ENCODE peak calls at places on chromosomes 3 and 15, in six cellular contexts. One of them, this sample, is unnamed.

GRCh38 chr3:179482857-179483256 is 31.6 kb upstream of the GNB4 start:
- DNase-seq in activated naive CD4-positive, alpha-beta T cell treated with anti-CD3 and anti-CD28 coated beads, Interleukin-2, amount 10 ng/mL, durations not matched to agents 7 days and 5 days: no peak
- DNase-seq in fibroblast of pulmonary artery: peak
- DNase-seq in GM04504: no peak
- DNase-seq in sciatic nerve: no peak
- DNase-seq in psoas muscle: no peak
- DNase-seq in this sample: no peak

GRCh38 chr15:60095711-60096110 is 91.6 kb downstream of the FOXB1 start:
- DNase-seq in activated naive CD4-positive, alpha-beta T cell treated with anti-CD3 and anti-CD28 coated beads, Interleukin-2, amount 10 ng/mL, durations not matched to agents 7 days and 5 days: no peak
- DNase-seq in fibroblast of pulmonary artery: peak
- DNase-seq in GM04504: no peak
- DNase-seq in sciatic nerve: no peak
- DNase-seq in psoas muscle: no peak
- DNase-seq in this sample: no peak

GRCh38 chr3:71356272-71356671 is 227.3 kb downstream of the FOXP1 start:
- DNase-seq in activated naive CD4-positive, alpha-beta T cell treated with anti-CD3 and anti-CD28 coated beads, Interleukin-2, amount 10 ng/mL, durations not matched to agents 7 days and 5 days: no peak
- DNase-seq in fibroblast of pulmonary artery: no peak
- DNase-seq in GM04504: no peak
- DNase-seq in sciatic nerve: no peak
- DNase-seq in psoas muscle: no peak
- DNase-seq in this sample: no peak

GRCh38 chr15:57751177-57751800 is 44.8 kb downstream of the POLR2M start:
- DNase-seq in activated naive CD4-positive, alpha-beta T cell treated with anti-CD3 and anti-CD28 coated beads, Interleukin-2, amount 10 ng/mL, durations not matched to agents 7 days and 5 days: no peak
- DNase-seq in fibroblast of pulmonary artery: peak
- DNase-seq in GM04504: peak
- DNase-seq in sciatic nerve: no peak
- DNase-seq in psoas muscle: no peak
- DNase-seq in this sample: no peak

GRCh38 chr3:63050548-63050947 is 175.3 kb upstream of the CADPS start:
- DNase-seq in activated naive CD4-positive, alpha-beta T cell treated with anti-CD3 and anti-CD28 coated beads, Interleukin-2, amount 10 ng/mL, durations not matched to agents 7 days and 5 days: no peak
- DNase-seq in fibroblast of pulmonary artery: no peak
- DNase-seq in GM04504: no peak
- DNase-seq in sciatic nerve: no peak
- DNase-seq in psoas muscle: no peak
- DNase-seq in this sample: no peak

GRCh38 chr3:58952128-58952917 is 97.5 kb downstream of the CFAP20DC start:
- DNase-seq in activated naive CD4-positive, alpha-beta T cell treated with anti-CD3 and anti-CD28 coated beads, Interleukin-2, amount 10 ng/mL, durations not matched to agents 7 days and 5 days: no peak
- DNase-seq in fibroblast of pulmonary artery: no peak
- DNase-seq in GM04504: no peak
- DNase-seq in sciatic nerve: no peak
- DNase-seq in psoas muscle: no peak
- DNase-seq in this sample: no peak

GRCh38 chr15:48433226-48433886 is 102.1 kb downstream of the DUT start:
- DNase-seq in activated naive CD4-positive, alpha-beta T cell treated with anti-CD3 and anti-CD28 coated beads, Interleukin-2, amount 10 ng/mL, durations not matched to agents 7 days and 5 days: no peak
- DNase-seq in fibroblast of pulmonary artery: no peak
- DNase-seq in GM04504: no peak
- DNase-seq in sciatic nerve: no peak
- DNase-seq in psoas muscle: no peak
- DNase-seq in this sample: no peak

GRCh38 chr15:81334768-81335447 is 11.0 kb upstream of the STARD5 start:
- DNase-seq in activated naive CD4-positive, alpha-beta T cell treated with anti-CD3 and anti-CD28 coated beads, Interleukin-2, amount 10 ng/mL, durations not matched to agents 7 days and 5 days: no peak
- DNase-seq in fibroblast of pulmonary artery: peak
- DNase-seq in GM04504: no peak
- DNase-seq in sciatic nerve: no peak
- DNase-seq in psoas muscle: no peak
- DNase-seq in this sample: no peak

GRCh38 chr15:89772933-89773583 is 3.1 kb upstream of the MESP2 start:
- DNase-seq in activated naive CD4-positive, alpha-beta T cell treated with anti-CD3 and anti-CD28 coated beads, Interleukin-2, amount 10 ng/mL, durations not matched to agents 7 days and 5 days: no peak
- DNase-seq in fibroblast of pulmonary artery: peak
- DNase-seq in GM04504: no peak
- DNase-seq in sciatic nerve: no peak
- DNase-seq in psoas muscle: no peak
- DNase-seq in this sample: no peak

GRCh38 chr3:13244695-13245449 is 171.6 kb upstream of the IQSEC1 start:
- DNase-seq in activated naive CD4-positive, alpha-beta T cell treated with anti-CD3 and anti-CD28 coated beads, Interleukin-2, amount 10 ng/mL, durations not matched to agents 7 days and 5 days: no peak
- DNase-seq in fibroblast of pulmonary artery: no peak
- DNase-seq in GM04504: no peak
- DNase-seq in sciatic nerve: no peak
- DNase-seq in psoas muscle: no peak
- DNase-seq in this sample: no peak

GRCh38 chr15:39230205-39230916 is 350.5 kb upstream of the THBS1 start:
- DNase-seq in activated naive CD4-positive, alpha-beta T cell treated with anti-CD3 and anti-CD28 coated beads, Interleukin-2, amount 10 ng/mL, durations not matched to agents 7 days and 5 days: no peak
- DNase-seq in fibroblast of pulmonary artery: peak
- DNase-seq in GM04504: no peak
- DNase-seq in sciatic nerve: no peak
- DNase-seq in psoas muscle: no peak
- DNase-seq in this sample: no peak

GRCh38 chr15:57330619-57331018 is 45.7 kb upstream of the CGNL1 start:
- DNase-seq in activated naive CD4-positive, alpha-beta T cell treated with anti-CD3 and anti-CD28 coated beads, Interleukin-2, amount 10 ng/mL, durations not matched to agents 7 days and 5 days: no peak
- DNase-seq in fibroblast of pulmonary artery: no peak
- DNase-seq in GM04504: no peak
- DNase-seq in sciatic nerve: no peak
- DNase-seq in psoas muscle: no peak
- DNase-seq in this sample: no peak

GRCh38 chr3:53170325-53171108 is 9.5 kb downstream of the PRKCD start:
- DNase-seq in activated naive CD4-positive, alpha-beta T cell treated with anti-CD3 and anti-CD28 coated beads, Interleukin-2, amount 10 ng/mL, durations not matched to agents 7 days and 5 days: peak
- DNase-seq in fibroblast of pulmonary artery: no peak
- DNase-seq in GM04504: no peak
- DNase-seq in sciatic nerve: no peak
- DNase-seq in psoas muscle: no peak
- DNase-seq in this sample: no peak

GRCh38 chr15:90261811-90262210 is 3.7 kb upstream of the NGRN start:
- DNase-seq in activated naive CD4-positive, alpha-beta T cell treated with anti-CD3 and anti-CD28 coated beads, Interleukin-2, amount 10 ng/mL, durations not matched to agents 7 days and 5 days: no peak
- DNase-seq in fibroblast of pulmonary artery: peak
- DNase-seq in GM04504: no peak
- DNase-seq in sciatic nerve: no peak
- DNase-seq in psoas muscle: no peak
- DNase-seq in this sample: no peak